ENCODE peak calls at places on chromosomes 13 and 19, in eight cellular contexts. O is psoas muscle, F is adrenal gland, S is cardiac muscle cell, W is neuronal stem cell, Q is transverse colon, L is H7, T is lower lobe of right lung. X is an unnamed sample.

GRCh38 chr19:30492581-30492980 is 120.4 kb downstream of the ZNF536 start:
- DNase-seq in O (no peak), F (no peak), S (no peak), W (no peak), Q (no peak), L (no peak), T (no peak), X (no peak)

GRCh38 chr13:98214008-98214643 is 37.1 kb upstream of the RNF113B start:
- DNase-seq in O (peak; percentile 50), F (no peak), S (no peak), W (no peak), Q (no peak), L (no peak), T (no peak), X (no peak)

GRCh38 chr13:42997381-42997780 is 5.3 kb upstream of the EPSTI1 start:
- DNase-seq in O (no peak), F (no peak), S (peak; percentile 61), W (no peak), Q (no peak), L (no peak), T (no peak), X (no peak)

GRCh38 chr13:93624371-93624777 is 397.8 kb downstream of the GPC6 start:
- DNase-seq in O (no peak), F (no peak), S (no peak), W (no peak), Q (no peak), L (no peak), T (no peak), X (no peak)

GRCh38 chr19:40143612-40144011 is 47.6 kb upstream of the MAP3K10 start:
- DNase-seq in O (no peak), F (no peak), S (no peak), W (no peak), Q (peak; percentile 41), L (no peak), T (no peak), X (no peak)

GRCh38 chr19:19644054-19644388 is 564 bp upstream of the GMIP start:
- DNase-seq in O (no peak), F (no peak), S (no peak), W (no peak), Q (no peak), L (no peak), T (no peak), X (no peak)

GRCh38 chr13:110723598-110723997 is 10.1 kb downstream of the ING1 start:
- DNase-seq in O (no peak), F (no peak), S (no peak), W (no peak), Q (no peak), L (no peak), T (no peak), X (no peak)

GRCh38 chr13:40776681-40777165 is 5.7 kb upstream of the MRPS31 start:
- DNase-seq in O (no peak), F (no peak), S (no peak), W (no peak), Q (peak; percentile 56), L (no peak), T (no peak), X (peak; percentile 59)

GRCh38 chr13:21010621-21011020 is 50.8 kb downstream of the LATS2 start:
- DNase-seq in O (no peak), F (no peak), S (no peak), W (no peak), Q (no peak), L (no peak), T (no peak), X (no peak)

GRCh38 chr13:38636756-38637155 is 50.1 kb upstream of the FREM2 start:
- DNase-seq in O (no peak), F (no peak), S (no peak), W (no peak), Q (peak; percentile 11), L (no peak), T (no peak), X (peak; percentile 77)

GRCh38 chr13:113742000-113742441 is 17.0 kb upstream of the TMEM255B start:
- DNase-seq in O (no peak), F (no peak), S (peak; percentile 67), W (no peak), Q (peak; percentile 55), L (peak; percentile 90), T (peak; percentile 70), X (peak; percentile 81)

GRCh38 chr13:113949546-113949945 is 24.3 kb downstream of the C13orf46 start:
- DNase-seq in O (peak; percentile 49), F (no peak), S (no peak), W (no peak), Q (no peak), L (no peak), T (no peak), X (no peak)

GRCh38 chr13:110333837-110334236 is 26.8 kb downstream of the COL4A2 start:
- DNase-seq in O (no peak), F (no peak), S (no peak), W (no peak), Q (no peak), L (no peak), T (no peak), X (no peak)

GRCh38 chr13:60562081-60562764 is 165.2 kb downstream of the TDRD3 start:
- DNase-seq in O (no peak), F (no peak), S (no peak), W (no peak), Q (no peak), L (no peak), T (no peak), X (no peak)

GRCh38 chr13:101331731-101332130 is 84.6 kb downstream of the NALCN start:
- DNase-seq in O (no peak), F (no peak), S (no peak), W (no peak), Q (no peak), L (no peak), T (no peak), X (no peak)

GRCh38 chr13:42076309-42076713 is 27.9 kb downstream of the DGKH start:
- DNase-seq in O (no peak), F (no peak), S (no peak), W (no peak), Q (no peak), L (no peak), T (no peak), X (no peak)

GRCh38 chr19:58001895-58002369 is 688 bp downstream of the ZNF606 start:
- DNase-seq in O (no peak), F (peak; percentile 23), S (peak; percentile 45), W (no peak), Q (peak; percentile 13), L (no peak), T (no peak), X (no peak)

GRCh38 chr19:46717716-46718143 is 816 bp upstream of the PRKD2 start:
- DNase-seq in O (no peak), F (no peak), S (no peak), W (no peak), Q (no peak), L (no peak), T (no peak), X (peak; percentile 7)
- H3K4me3 ChIP-seq in O (peak overlapping the region; percentile 89), F (peak overlapping the region; percentile 87), S (peak overlapping the region; percentile 96), W (no peak overlapping the region), Q (peak overlapping the region; percentile 91), L (peak overlapping the region; percentile 57), T (peak overlapping the region; percentile 69), X (peak overlapping the region; percentile 84)

DNA sequence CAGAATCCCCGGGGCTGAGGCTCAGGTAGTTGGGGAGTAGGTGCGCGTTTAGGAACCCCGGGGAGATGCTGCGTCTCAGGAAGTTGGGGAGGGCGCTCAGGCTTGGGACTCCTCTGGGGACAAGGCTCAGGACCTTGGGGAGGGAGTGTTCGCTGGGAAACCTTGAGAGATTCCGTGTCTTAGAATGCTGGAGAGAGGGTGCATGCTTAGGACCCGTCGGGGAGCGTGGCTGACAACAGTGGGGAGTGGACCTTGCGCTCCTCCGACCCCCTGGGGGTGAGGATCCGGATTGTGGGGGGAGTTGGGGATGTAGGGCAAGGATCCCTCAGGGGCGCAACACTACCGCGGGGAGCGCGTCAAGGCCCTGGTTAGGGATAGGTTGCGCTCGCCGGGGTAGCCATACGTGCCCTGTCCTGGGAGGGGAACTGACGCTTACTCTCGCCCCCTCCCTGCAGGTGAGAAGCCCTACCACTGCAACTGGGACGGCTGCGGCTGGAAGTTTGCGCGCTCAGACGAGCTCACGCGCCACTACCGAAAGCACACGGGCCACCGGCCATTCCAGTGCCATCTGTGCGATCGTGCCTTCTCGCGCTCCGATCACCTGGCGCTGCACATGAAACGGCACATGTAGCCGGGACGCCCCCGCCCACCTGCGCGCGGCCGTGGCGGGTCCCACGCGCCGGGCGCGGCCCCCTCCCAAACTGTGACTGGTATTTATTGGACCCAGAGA is 1.9 kb downstream of the KLF2 start:
- DNase-seq in O (peak; percentile 66), F (no peak), S (no peak), W (no peak), Q (peak; percentile 55), L (peak; percentile 86), T (peak; percentile 63), X (no peak)
- H3K27me3 ChIP-seq in O (no peaks in the 10 kb centered on the region), F (no peaks in the 10 kb centered on the region), S (peaks cover 46% of the 10 kb centered on the region), W (peaks cover 35% of the 10 kb centered on the region), Q (no peaks in the 10 kb centered on the region), L (peaks cover 59% of the 10 kb centered on the region), T (no peaks in the 10 kb centered on the region), X (peaks cover 12% of the 10 kb centered on the region)

GRCh38 chr13:45337803-45338202 is 3.2 kb downstream of the TPT1 start:
- DNase-seq in O (no peak), F (no peak), S (no peak), W (no peak), Q (no peak), L (no peak), T (no peak), X (no peak)
- H3K4me3 ChIP-seq in O (peak overlapping the region; percentile 80), F (no peak overlapping the region), S (no peak overlapping the region), W (no peak overlapping the region), Q (no peak overlapping the region), L (no peak overlapping the region), T (peak overlapping the region; percentile 96), X (no peak overlapping the region)

GRCh38 chr13:99990045-99990977 is 8.7 kb downstream of the ZIC2 start:
- DNase-seq in O (no peak), F (no peak), S (no peak), W (peak; percentile 30), Q (no peak), L (peak; percentile 74), T (no peak), X (no peak)

GRCh38 chr13:99992376-99992775 is 10.8 kb downstream of the ZIC2 start:
- DNase-seq in O (no peak), F (no peak), S (no peak), W (no peak), Q (no peak), L (no peak), T (no peak), X (no peak)

GRCh38 chr13:99991013-99991805 is 9.6 kb downstream of the ZIC2 start:
- DNase-seq in O (no peak), F (no peak), S (no peak), W (peak; percentile 30), Q (no peak), L (peak; percentile 81), T (no peak), X (no peak)

GRCh38 chr13:99992912-99993311 is 11.3 kb downstream of the ZIC2 start:
- DNase-seq in O (no peak), F (no peak), S (no peak), W (peak; percentile 21), Q (no peak), L (no peak), T (no peak), X (no peak)

DNA sequence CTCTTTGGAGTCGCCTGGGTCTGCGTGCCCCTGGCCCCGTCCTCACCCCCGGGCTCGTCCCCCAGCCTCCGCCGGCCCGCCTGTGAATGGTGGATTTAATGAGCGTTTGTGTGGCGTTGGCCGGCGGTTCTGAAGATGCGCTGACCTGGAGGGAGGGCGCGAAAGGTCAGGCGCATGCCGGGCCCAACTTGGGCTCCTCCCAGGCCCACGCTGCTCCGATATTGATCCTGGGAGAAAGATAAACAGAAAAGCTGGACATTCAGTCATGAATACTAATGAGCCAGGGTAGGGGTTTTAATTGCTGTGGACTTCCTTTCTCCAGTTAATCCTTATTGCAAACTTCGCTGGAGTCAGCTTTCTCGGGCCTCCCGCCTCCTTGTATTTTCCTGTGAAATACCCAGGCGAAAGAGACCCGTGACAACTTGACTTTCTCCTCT is 10.2 kb downstream of the ZIC2 start:
- DNase-seq in O (no peak), F (no peak), S (no peak), W (peak; percentile 76), Q (no peak), L (peak; percentile 79), T (no peak), X (no peak)
- H3K27me3 ChIP-seq in O (peaks cover 45% of the 10 kb centered on the region), F (peaks cover 99% of the 10 kb centered on the region), S (peaks cover 100% of the 10 kb centered on the region), W (peaks cover 15% of the 10 kb centered on the region), Q (peaks cover 100% of the 10 kb centered on the region), L (peaks cover 92% of the 10 kb centered on the region), T (peaks cover 100% of the 10 kb centered on the region), X (peaks cover 65% of the 10 kb centered on the region)